ENCODE peak calls at places on chromosomes 2 and 18, in ten cellular contexts. One of them, this sample, is unnamed.
A peak's percentile ranks its signal among the peaks of the same experiment; 100 is the strongest.

GRCh38 chr2:239756392-239757153 is 268.6 kb downstream of the NDUFA10 start:
- DNase-seq in stimulated activated CD4-positive, alpha-beta T cell treated with anti-CD3 and anti-CD28 coated beads, Interleukin-15, amount 100 ng/mL, for 24 hours: no peak
- DNase-seq in NCI-H1105: no peak
- DNase-seq in COLO829: no peak
- DNase-seq in NCI-H774: no peak
- DNase-seq in AG04450: no peak
- DNase-seq in pulmonary artery endothelial cell: no peak
- DNase-seq in GM04504: no peak
- DNase-seq in effector CD4-positive, alpha-beta T cell: no peak
- DNase-seq in naive thymus-derived CD8-positive, alpha-beta T cell: no peak
- DNase-seq in this sample: no peak

GRCh38 chr2:76850969-76851368 is 671.2 kb downstream of the LRRTM4 start:
- DNase-seq in stimulated activated CD4-positive, alpha-beta T cell treated with anti-CD3 and anti-CD28 coated beads, Interleukin-15, amount 100 ng/mL, for 24 hours: no peak
- DNase-seq in NCI-H1105: peak; percentile 95
- DNase-seq in COLO829: no peak
- DNase-seq in NCI-H774: no peak
- DNase-seq in AG04450: no peak
- DNase-seq in pulmonary artery endothelial cell: no peak
- DNase-seq in GM04504: no peak
- DNase-seq in effector CD4-positive, alpha-beta T cell: no peak
- DNase-seq in naive thymus-derived CD8-positive, alpha-beta T cell: no peak
- DNase-seq in this sample: no peak

GRCh38 chr2:141878016-141878415 is 252.8 kb downstream of the LRP1B start:
- DNase-seq in stimulated activated CD4-positive, alpha-beta T cell treated with anti-CD3 and anti-CD28 coated beads, Interleukin-15, amount 100 ng/mL, for 24 hours: no peak
- DNase-seq in NCI-H1105: no peak
- DNase-seq in COLO829: no peak
- DNase-seq in NCI-H774: no peak
- DNase-seq in AG04450: no peak
- DNase-seq in pulmonary artery endothelial cell: no peak
- DNase-seq in GM04504: no peak
- DNase-seq in effector CD4-positive, alpha-beta T cell: no peak
- DNase-seq in naive thymus-derived CD8-positive, alpha-beta T cell: no peak
- DNase-seq in this sample: no peak

GRCh38 chr18:49094979-49095632 is 144.3 kb upstream of the SMAD7 start:
- DNase-seq in stimulated activated CD4-positive, alpha-beta T cell treated with anti-CD3 and anti-CD28 coated beads, Interleukin-15, amount 100 ng/mL, for 24 hours: no peak
- DNase-seq in NCI-H1105: no peak
- DNase-seq in COLO829: peak; percentile 64
- DNase-seq in NCI-H774: no peak
- DNase-seq in AG04450: peak; percentile 45
- DNase-seq in pulmonary artery endothelial cell: no peak
- DNase-seq in GM04504: peak; percentile 52
- DNase-seq in effector CD4-positive, alpha-beta T cell: no peak
- DNase-seq in naive thymus-derived CD8-positive, alpha-beta T cell: no peak
- DNase-seq in this sample: no peak

GRCh38 chr18:25350561-25351201 is 1.3 kb downstream of the ZNF521 start:
- DNase-seq in stimulated activated CD4-positive, alpha-beta T cell treated with anti-CD3 and anti-CD28 coated beads, Interleukin-15, amount 100 ng/mL, for 24 hours: peak; percentile 12
- DNase-seq in NCI-H1105: no peak
- DNase-seq in COLO829: no peak
- DNase-seq in NCI-H774: no peak
- DNase-seq in AG04450: peak; percentile 20
- DNase-seq in pulmonary artery endothelial cell: no peak
- DNase-seq in GM04504: peak; percentile 33
- DNase-seq in effector CD4-positive, alpha-beta T cell: no peak
- DNase-seq in naive thymus-derived CD8-positive, alpha-beta T cell: no peak
- DNase-seq in this sample: no peak

GRCh38 chr2:159124931-159125467 is 156.6 kb downstream of the TANC1 start:
- DNase-seq in stimulated activated CD4-positive, alpha-beta T cell treated with anti-CD3 and anti-CD28 coated beads, Interleukin-15, amount 100 ng/mL, for 24 hours: no peak
- DNase-seq in NCI-H1105: no peak
- DNase-seq in COLO829: peak; percentile 28
- DNase-seq in NCI-H774: no peak
- DNase-seq in AG04450: no peak
- DNase-seq in pulmonary artery endothelial cell: no peak
- DNase-seq in GM04504: no peak
- DNase-seq in effector CD4-positive, alpha-beta T cell: no peak
- DNase-seq in naive thymus-derived CD8-positive, alpha-beta T cell: no peak
- DNase-seq in this sample: no peak

GRCh38 chr2:213229814-213230213 is 54.5 kb upstream of the SPAG16 start:
- DNase-seq in stimulated activated CD4-positive, alpha-beta T cell treated with anti-CD3 and anti-CD28 coated beads, Interleukin-15, amount 100 ng/mL, for 24 hours: no peak
- DNase-seq in NCI-H1105: no peak
- DNase-seq in COLO829: no peak
- DNase-seq in NCI-H774: no peak
- DNase-seq in AG04450: peak; percentile 65
- DNase-seq in pulmonary artery endothelial cell: no peak
- DNase-seq in GM04504: peak; percentile 33
- DNase-seq in effector CD4-positive, alpha-beta T cell: no peak
- DNase-seq in naive thymus-derived CD8-positive, alpha-beta T cell: no peak
- DNase-seq in this sample: no peak

GRCh38 chr2:74525717-74526648 is at the start of gene DQX1:
- DNase-seq in stimulated activated CD4-positive, alpha-beta T cell treated with anti-CD3 and anti-CD28 coated beads, Interleukin-15, amount 100 ng/mL, for 24 hours: no peak
- DNase-seq in NCI-H1105: no peak
- DNase-seq in COLO829: peak; percentile 63
- DNase-seq in NCI-H774: no peak
- DNase-seq in AG04450: no peak
- DNase-seq in pulmonary artery endothelial cell: no peak
- DNase-seq in GM04504: no peak
- DNase-seq in effector CD4-positive, alpha-beta T cell: no peak
- DNase-seq in naive thymus-derived CD8-positive, alpha-beta T cell: no peak
- DNase-seq in this sample: no peak

GRCh38 chr2:31909661-31910060 is 101.1 kb downstream of the MEMO1 start:
- DNase-seq in stimulated activated CD4-positive, alpha-beta T cell treated with anti-CD3 and anti-CD28 coated beads, Interleukin-15, amount 100 ng/mL, for 24 hours: no peak
- DNase-seq in NCI-H1105: no peak
- DNase-seq in COLO829: no peak
- DNase-seq in NCI-H774: no peak
- DNase-seq in AG04450: no peak
- DNase-seq in pulmonary artery endothelial cell: no peak
- DNase-seq in GM04504: no peak
- DNase-seq in effector CD4-positive, alpha-beta T cell: no peak
- DNase-seq in naive thymus-derived CD8-positive, alpha-beta T cell: no peak
- DNase-seq in this sample: no peak

GRCh38 chr2:29213871-29214341 is 98.7 kb downstream of the CLIP4 start:
- DNase-seq in stimulated activated CD4-positive, alpha-beta T cell treated with anti-CD3 and anti-CD28 coated beads, Interleukin-15, amount 100 ng/mL, for 24 hours: no peak
- DNase-seq in NCI-H1105: no peak
- DNase-seq in COLO829: no peak
- DNase-seq in NCI-H774: no peak
- DNase-seq in AG04450: no peak
- DNase-seq in pulmonary artery endothelial cell: no peak
- DNase-seq in GM04504: no peak
- DNase-seq in effector CD4-positive, alpha-beta T cell: no peak
- DNase-seq in naive thymus-derived CD8-positive, alpha-beta T cell: no peak
- DNase-seq in this sample: no peak

GRCh38 chr2:153622285-153622684 is 143.7 kb upstream of the RPRM start:
- DNase-seq in stimulated activated CD4-positive, alpha-beta T cell treated with anti-CD3 and anti-CD28 coated beads, Interleukin-15, amount 100 ng/mL, for 24 hours: no peak
- DNase-seq in NCI-H1105: no peak
- DNase-seq in COLO829: no peak
- DNase-seq in NCI-H774: no peak
- DNase-seq in AG04450: no peak
- DNase-seq in pulmonary artery endothelial cell: no peak
- DNase-seq in GM04504: no peak
- DNase-seq in effector CD4-positive, alpha-beta T cell: no peak
- DNase-seq in naive thymus-derived CD8-positive, alpha-beta T cell: no peak
- DNase-seq in this sample: no peak

GRCh38 chr2:32963941-32964340 is 17.2 kb downstream of the LTBP1 start:
- DNase-seq in stimulated activated CD4-positive, alpha-beta T cell treated with anti-CD3 and anti-CD28 coated beads, Interleukin-15, amount 100 ng/mL, for 24 hours: no peak
- DNase-seq in NCI-H1105: no peak
- DNase-seq in COLO829: no peak
- DNase-seq in NCI-H774: no peak
- DNase-seq in AG04450: no peak
- DNase-seq in pulmonary artery endothelial cell: no peak
- DNase-seq in GM04504: no peak
- DNase-seq in effector CD4-positive, alpha-beta T cell: no peak
- DNase-seq in naive thymus-derived CD8-positive, alpha-beta T cell: no peak
- DNase-seq in this sample: no peak

GRCh38 chr2:18536100-18536499 is 24.4 kb downstream of the RDH14 start:
- DNase-seq in stimulated activated CD4-positive, alpha-beta T cell treated with anti-CD3 and anti-CD28 coated beads, Interleukin-15, amount 100 ng/mL, for 24 hours: no peak
- DNase-seq in NCI-H1105: no peak
- DNase-seq in COLO829: no peak
- DNase-seq in NCI-H774: peak; percentile 23
- DNase-seq in AG04450: no peak
- DNase-seq in pulmonary artery endothelial cell: no peak
- DNase-seq in GM04504: peak; percentile 60
- DNase-seq in effector CD4-positive, alpha-beta T cell: no peak
- DNase-seq in naive thymus-derived CD8-positive, alpha-beta T cell: no peak
- DNase-seq in this sample: no peak

GRCh38 chr2:16653083-16653375 is 12.6 kb downstream of the CYRIA start:
- DNase-seq in stimulated activated CD4-positive, alpha-beta T cell treated with anti-CD3 and anti-CD28 coated beads, Interleukin-15, amount 100 ng/mL, for 24 hours: no peak
- DNase-seq in NCI-H1105: no peak
- DNase-seq in COLO829: no peak
- DNase-seq in NCI-H774: no peak
- DNase-seq in AG04450: no peak
- DNase-seq in pulmonary artery endothelial cell: no peak
- DNase-seq in GM04504: no peak
- DNase-seq in effector CD4-positive, alpha-beta T cell: no peak
- DNase-seq in naive thymus-derived CD8-positive, alpha-beta T cell: no peak
- DNase-seq in this sample: no peak

GRCh38 chr2:100365434-100365833 is 43.1 kb upstream of the LONRF2 start:
- DNase-seq in stimulated activated CD4-positive, alpha-beta T cell treated with anti-CD3 and anti-CD28 coated beads, Interleukin-15, amount 100 ng/mL, for 24 hours: no peak
- DNase-seq in NCI-H1105: peak; percentile 87
- DNase-seq in COLO829: no peak
- DNase-seq in NCI-H774: peak; percentile 60
- DNase-seq in AG04450: peak; percentile 87
- DNase-seq in pulmonary artery endothelial cell: no peak
- DNase-seq in GM04504: peak; percentile 18
- DNase-seq in effector CD4-positive, alpha-beta T cell: no peak
- DNase-seq in naive thymus-derived CD8-positive, alpha-beta T cell: no peak
- DNase-seq in this sample: no peak

GRCh38 chr18:5463836-5464235 is 80.0 kb downstream of the EPB41L3 start:
- DNase-seq in stimulated activated CD4-positive, alpha-beta T cell treated with anti-CD3 and anti-CD28 coated beads, Interleukin-15, amount 100 ng/mL, for 24 hours: no peak
- DNase-seq in NCI-H1105: no peak
- DNase-seq in COLO829: no peak
- DNase-seq in NCI-H774: no peak
- DNase-seq in AG04450: no peak
- DNase-seq in pulmonary artery endothelial cell: no peak
- DNase-seq in GM04504: no peak
- DNase-seq in effector CD4-positive, alpha-beta T cell: no peak
- DNase-seq in naive thymus-derived CD8-positive, alpha-beta T cell: no peak
- DNase-seq in this sample: no peak

GRCh38 chr2:101388232-101388631 is 929 bp upstream of the CREG2 start:
- DNase-seq in stimulated activated CD4-positive, alpha-beta T cell treated with anti-CD3 and anti-CD28 coated beads, Interleukin-15, amount 100 ng/mL, for 24 hours: no peak
- DNase-seq in NCI-H1105: no peak
- DNase-seq in COLO829: no peak
- DNase-seq in NCI-H774: no peak
- DNase-seq in AG04450: no peak
- DNase-seq in pulmonary artery endothelial cell: no peak
- DNase-seq in GM04504: no peak
- DNase-seq in effector CD4-positive, alpha-beta T cell: no peak
- DNase-seq in naive thymus-derived CD8-positive, alpha-beta T cell: no peak
- DNase-seq in this sample: no peak

GRCh38 chr2:192487636-192488035 is 292.9 kb upstream of the TMEFF2 start:
- DNase-seq in stimulated activated CD4-positive, alpha-beta T cell treated with anti-CD3 and anti-CD28 coated beads, Interleukin-15, amount 100 ng/mL, for 24 hours: no peak
- DNase-seq in NCI-H1105: no peak
- DNase-seq in COLO829: no peak
- DNase-seq in NCI-H774: no peak
- DNase-seq in AG04450: no peak
- DNase-seq in pulmonary artery endothelial cell: no peak
- DNase-seq in GM04504: no peak
- DNase-seq in effector CD4-positive, alpha-beta T cell: no peak
- DNase-seq in naive thymus-derived CD8-positive, alpha-beta T cell: no peak
- DNase-seq in this sample: no peak